ENCODE peak calls at places on chromosomes 16 and 17, in six cellular contexts. One of them, this sample, is unnamed.

GRCh38 chr16:82603784-82604411 is 22.9 kb upstream of the CDH13 start:
- DNase-seq in A549: peak
- DNase-seq in IMR-90: peak
- DNase-seq in K562: no peak
- DNase-seq in GM12878: no peak
- DNase-seq in HepG2: peak
- DNase-seq in this sample: peak

GRCh38 chr17:48335858-48336500 is 94.0 kb downstream of the SKAP1 start:
- DNase-seq in IMR-90: peak
- DNase-seq in GM12878: peak
- DNase-seq in HepG2: peak
- DNase-seq in A549: peak
- DNase-seq in K562: peak
- DNase-seq in this sample: peak

GRCh38 chr16:55663770-55664677 is 8.2 kb downstream of the SLC6A2 start:
- DNase-seq in HepG2: no peak
- DNase-seq in IMR-90: no peak
- DNase-seq in A549: no peak
- DNase-seq in K562: no peak
- DNase-seq in GM12878: no peak
- DNase-seq in this sample: no peak

GRCh38 chr17:74369221-74369620 is 1.9 kb downstream of the GPR142 start:
- DNase-seq in A549: no peak
- DNase-seq in GM12878: no peak
- DNase-seq in IMR-90: no peak
- DNase-seq in HepG2: no peak
- DNase-seq in K562: no peak
- DNase-seq in this sample: no peak

GRCh38 chr16:65989861-65990260 is 376.6 kb upstream of the CDH5 start:
- DNase-seq in K562: no peak
- DNase-seq in A549: no peak
- DNase-seq in IMR-90: no peak
- DNase-seq in HepG2: no peak
- DNase-seq in GM12878: no peak
- DNase-seq in this sample: no peak

GRCh38 chr16:11833951-11834695 is 17.2 kb downstream of the RSL1D1 start:
- DNase-seq in GM12878: no peak
- DNase-seq in HepG2: peak
- DNase-seq in K562: no peak
- DNase-seq in A549: peak
- DNase-seq in IMR-90: peak
- DNase-seq in this sample: no peak

GRCh38 chr17:79750650-79751545 is 20.2 kb downstream of the ENPP7 start:
- DNase-seq in K562: no peak
- DNase-seq in A549: peak
- DNase-seq in HepG2: no peak
- DNase-seq in GM12878: no peak
- DNase-seq in IMR-90: no peak
- DNase-seq in this sample: no peak

GRCh38 chr16:14321542-14321941 is 250.4 kb downstream of the MRTFB start:
- DNase-seq in GM12878: no peak
- DNase-seq in K562: peak
- DNase-seq in IMR-90: no peak
- DNase-seq in HepG2: no peak
- DNase-seq in A549: peak
- DNase-seq in this sample: no peak

GRCh38 chr17:80176757-80177156 is 6.9 kb downstream of the CARD14 start:
- DNase-seq in GM12878: no peak
- DNase-seq in IMR-90: no peak
- DNase-seq in HepG2: no peak
- DNase-seq in K562: no peak
- DNase-seq in A549: no peak
- DNase-seq in this sample: no peak

GRCh38 chr16:24829153-24829552 is 16.6 kb upstream of the SLC5A11 start:
- DNase-seq in A549: no peak
- DNase-seq in GM12878: no peak
- DNase-seq in IMR-90: no peak
- DNase-seq in HepG2: no peak
- DNase-seq in K562: peak
- DNase-seq in this sample: no peak

GRCh38 chr16:24685539-24686432 is 43.7 kb upstream of the TNRC6A start:
- DNase-seq in A549: peak
- DNase-seq in GM12878: no peak
- DNase-seq in HepG2: peak
- DNase-seq in IMR-90: peak
- DNase-seq in K562: peak
- DNase-seq in this sample: peak

GRCh38 chr16:2090481-2090797 is 42.7 kb downstream of the TSC2 start:
- DNase-seq in K562: no peak
- DNase-seq in IMR-90: no peak
- DNase-seq in HepG2: no peak
- DNase-seq in GM12878: no peak
- DNase-seq in A549: no peak
- DNase-seq in this sample: no peak

GRCh38 chr16:48831081-48831722 is 221.2 kb upstream of the N4BP1 start:
- DNase-seq in GM12878: no peak
- DNase-seq in IMR-90: no peak
- DNase-seq in HepG2: peak
- DNase-seq in K562: peak
- DNase-seq in A549: peak
- DNase-seq in this sample: peak

GRCh38 chr16:58196898-58197313 is 1.0 kb downstream of the CSNK2A2 start:
- DNase-seq in GM12878: no peak
- DNase-seq in A549: no peak
- DNase-seq in HepG2: no peak
- DNase-seq in K562: no peak
- DNase-seq in IMR-90: peak
- DNase-seq in this sample: peak

GRCh38 chr17:32112416-32112815 is 29.9 kb upstream of the RHOT1 start:
- DNase-seq in A549: no peak
- DNase-seq in K562: no peak
- DNase-seq in HepG2: no peak
- DNase-seq in GM12878: no peak
- DNase-seq in IMR-90: no peak
- DNase-seq in this sample: no peak

GRCh38 chr17:60134396-60135159 is 15.2 kb upstream of the CA4 start:
- DNase-seq in A549: no peak
- DNase-seq in HepG2: no peak
- DNase-seq in GM12878: no peak
- DNase-seq in K562: peak
- DNase-seq in IMR-90: peak
- DNase-seq in this sample: no peak

GRCh38 chr16:74183601-74184365 is 112.8 kb upstream of the PSMD7 start:
- DNase-seq in A549: no peak
- DNase-seq in HepG2: no peak
- DNase-seq in K562: no peak
- DNase-seq in IMR-90: no peak
- DNase-seq in GM12878: no peak
- DNase-seq in this sample: no peak

GRCh38 chr17:27506348-27507218 is 50.3 kb downstream of the KSR1 start:
- DNase-seq in GM12878: peak
- DNase-seq in IMR-90: no peak
- DNase-seq in HepG2: no peak
- DNase-seq in K562: peak
- DNase-seq in A549: no peak
- DNase-seq in this sample: no peak

GRCh38 chr17:75108193-75108592 is 1.6 kb upstream of the ARMC7 start:
- DNase-seq in K562: no peak
- DNase-seq in A549: no peak
- DNase-seq in GM12878: no peak
- DNase-seq in IMR-90: no peak
- DNase-seq in HepG2: no peak
- DNase-seq in this sample: no peak

GRCh38 chr16:20880867-20881866 is 19.0 kb downstream of the DCUN1D3 start:
- DNase-seq in HepG2: peak
- DNase-seq in K562: no peak
- DNase-seq in GM12878: no peak
- DNase-seq in A549: no peak
- DNase-seq in IMR-90: no peak
- DNase-seq in this sample: no peak

GRCh38 chr16:49018259-49018931 is 263.2 kb downstream of the CBLN1 start:
- DNase-seq in IMR-90: no peak
- DNase-seq in GM12878: no peak
- DNase-seq in A549: no peak
- DNase-seq in HepG2: no peak
- DNase-seq in K562: no peak
- DNase-seq in this sample: no peak

GRCh38 chr17:3795758-3796102 is 5.3 kb downstream of the ITGAE start:
- DNase-seq in K562: no peak
- DNase-seq in GM12878: no peak
- DNase-seq in A549: no peak
- DNase-seq in IMR-90: no peak
- DNase-seq in HepG2: no peak
- DNase-seq in this sample: no peak
- TF ChIP-seq BHLHE40 in K562: no peak
- TF ChIP-seq BHLHE40 in GM12878: peak
- TF ChIP-seq BHLHE40 in A549: no peak
- TF ChIP-seq BHLHE40 in IMR-90: no peak
- TF ChIP-seq BHLHE40 in HepG2: no peak
- TF ChIP-seq BHLHE40 in this sample: no peak

GRCh38 chr16:3961449-3961849 is 80.9 kb upstream of the CREBBP start:
- DNase-seq in A549: peak
- DNase-seq in HepG2: peak
- DNase-seq in K562: peak
- DNase-seq in GM12878: no peak
- DNase-seq in IMR-90: peak
- DNase-seq in this sample: peak
- TF ChIP-seq BHLHE40 in A549: no peak
- TF ChIP-seq BHLHE40 in HepG2: no peak
- TF ChIP-seq BHLHE40 in K562: no peak
- TF ChIP-seq BHLHE40 in GM12878: no peak
- TF ChIP-seq BHLHE40 in IMR-90: no peak
- TF ChIP-seq BHLHE40 in this sample: no peak

GRCh38 chr17:50917418-50917743 is 51.2 kb upstream of the TOB1 start:
- DNase-seq in HepG2: no peak
- DNase-seq in GM12878: no peak
- DNase-seq in A549: no peak
- DNase-seq in IMR-90: no peak
- DNase-seq in K562: no peak
- DNase-seq in this sample: no peak
- TF ChIP-seq BHLHE40 in HepG2: no peak
- TF ChIP-seq BHLHE40 in GM12878: no peak
- TF ChIP-seq BHLHE40 in A549: no peak
- TF ChIP-seq BHLHE40 in IMR-90: no peak
- TF ChIP-seq BHLHE40 in K562: no peak
- TF ChIP-seq BHLHE40 in this sample: no peak

GRCh38 chr16:31459722-31460581 is 651 bp downstream of the ARMC5 start:
- DNase-seq in A549: peak
- DNase-seq in K562: peak
- DNase-seq in HepG2: peak
- DNase-seq in IMR-90: peak
- DNase-seq in GM12878: peak
- DNase-seq in this sample: peak

GRCh38 chr16:31458835-31459721 is at the start of gene ARMC5:
- DNase-seq in GM12878: peak
- DNase-seq in K562: peak
- DNase-seq in A549: peak
- DNase-seq in IMR-90: peak
- DNase-seq in HepG2: peak
- DNase-seq in this sample: peak

GRCh38 chr16:31455601-31456314 is 3.5 kb upstream of the ARMC5 start:
- DNase-seq in IMR-90: no peak
- DNase-seq in K562: peak
- DNase-seq in A549: peak
- DNase-seq in HepG2: no peak
- DNase-seq in GM12878: no peak
- DNase-seq in this sample: no peak

GRCh38 chr16:31458073-31458834 is 1.0 kb upstream of the ARMC5 start:
- DNase-seq in K562: peak
- DNase-seq in GM12878: no peak
- DNase-seq in A549: peak
- DNase-seq in IMR-90: peak
- DNase-seq in HepG2: peak
- DNase-seq in this sample: no peak

DNA sequence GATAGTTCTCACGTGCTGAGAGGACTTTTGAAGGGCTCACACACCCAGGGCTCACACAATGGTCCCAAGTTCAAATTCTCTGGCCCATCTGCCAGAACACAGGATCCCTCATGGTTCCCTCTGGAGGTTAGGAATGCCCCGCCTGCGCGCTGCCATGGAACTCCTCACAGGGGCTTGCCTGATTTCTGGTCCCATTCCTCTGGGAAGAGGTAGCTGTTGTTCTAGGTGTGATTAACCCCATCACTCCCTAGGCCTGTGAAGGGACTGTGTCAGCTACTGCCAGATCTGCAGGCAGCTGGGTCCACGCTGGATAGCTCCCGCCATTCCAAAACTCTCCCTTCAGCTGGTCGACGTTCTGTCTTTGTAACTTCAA is 2.3 kb upstream of the ARMC5 start:
- DNase-seq in GM12878: no peak
- DNase-seq in A549: no peak
- DNase-seq in K562: peak
- DNase-seq in IMR-90: no peak
- DNase-seq in HepG2: no peak
- DNase-seq in this sample: no peak
- TF ChIP-seq BHLHE40 in GM12878: no peak
- TF ChIP-seq BHLHE40 in A549: no peak
- TF ChIP-seq BHLHE40 in K562: peak
- TF ChIP-seq BHLHE40 in IMR-90: no peak
- TF ChIP-seq BHLHE40 in HepG2: no peak
- TF ChIP-seq BHLHE40 in this sample: no peak

GRCh38 chr16:12837756-12838155 is 34.1 kb upstream of the CPPED1 start:
- DNase-seq in HepG2: no peak
- DNase-seq in GM12878: no peak
- DNase-seq in K562: no peak
- DNase-seq in A549: no peak
- DNase-seq in IMR-90: no peak
- DNase-seq in this sample: no peak

GRCh38 chr16:12833939-12834338 is 30.3 kb upstream of the CPPED1 start:
- DNase-seq in K562: no peak
- DNase-seq in GM12878: no peak
- DNase-seq in HepG2: peak
- DNase-seq in A549: peak
- DNase-seq in IMR-90: no peak
- DNase-seq in this sample: peak

DNA sequence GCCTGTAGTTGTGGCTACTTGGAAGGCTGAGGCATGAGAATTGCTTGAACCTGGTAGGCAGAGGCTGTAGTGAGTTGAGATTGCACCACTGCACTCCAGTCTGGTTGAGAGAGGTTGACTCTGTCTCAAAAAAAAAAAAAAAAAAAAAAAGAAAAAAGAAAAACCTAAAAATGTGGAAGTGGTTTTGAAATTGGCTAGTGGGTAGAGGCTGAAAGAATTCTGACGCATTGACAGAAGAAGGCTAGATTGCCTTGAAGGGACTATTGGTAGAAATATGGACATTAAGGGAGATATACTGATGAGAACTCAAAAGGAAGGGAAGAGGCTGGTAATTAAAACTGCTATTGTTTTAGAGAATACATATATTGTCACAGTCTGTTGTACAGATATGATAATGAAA is 33.7 kb upstream of the CPPED1 start:
- DNase-seq in A549: no peak
- DNase-seq in IMR-90: no peak
- DNase-seq in GM12878: no peak
- DNase-seq in K562: no peak
- DNase-seq in HepG2: no peak
- DNase-seq in this sample: no peak
- TF ChIP-seq BHLHE40 in A549: no peak
- TF ChIP-seq BHLHE40 in IMR-90: no peak
- TF ChIP-seq BHLHE40 in GM12878: no peak
- TF ChIP-seq BHLHE40 in K562: no peak
- TF ChIP-seq BHLHE40 in HepG2: no peak
- TF ChIP-seq BHLHE40 in this sample: no peak

GRCh38 chr16:84497418-84497817 is 7.0 kb downstream of the MEAK7 start:
- DNase-seq in HepG2: no peak
- DNase-seq in IMR-90: no peak
- DNase-seq in K562: no peak
- DNase-seq in GM12878: no peak
- DNase-seq in A549: no peak
- DNase-seq in this sample: no peak
- TF ChIP-seq BHLHE40 in HepG2: no peak
- TF ChIP-seq BHLHE40 in IMR-90: no peak
- TF ChIP-seq BHLHE40 in K562: no peak
- TF ChIP-seq BHLHE40 in GM12878: no peak
- TF ChIP-seq BHLHE40 in A549: no peak
- TF ChIP-seq BHLHE40 in this sample: no peak